ENCODE peak calls at places on chromosomes 3 and 15, in eight cellular contexts. P is prostate gland, I is lower leg skin, Z is astrocyte of the spinal cord, J is ovary, H is neural crest cell, N is endothelial cell, Q is foreskin keratinocyte. W is an unnamed sample.

GRCh38 chr15:68797157-68797556 is 23.5 kb downstream of the ANP32A start:
- DNase-seq in P (no peak), I (no peak), Z (peak), J (no peak), H (no peak), N (no peak), Q (no peak), W (no peak)

GRCh38 chr15:49675051-49675450 is 54.2 kb downstream of the DTWD1 start:
- DNase-seq in P (no peak), I (no peak), Z (peak), J (no peak), H (no peak), N (no peak), Q (peak), W (no peak)

GRCh38 chr3:178353292-178353814 is 182.9 kb upstream of the KCNMB2 start:
- DNase-seq in P (no peak), I (no peak), Z (peak), J (no peak), H (no peak), N (no peak), Q (no peak), W (no peak)

GRCh38 chr3:131349454-131349853 is 32.1 kb upstream of the NUDT16 start:
- DNase-seq in P (no peak), I (no peak), Z (no peak), J (no peak), H (no peak), N (no peak), Q (no peak), W (no peak)

GRCh38 chr3:177050466-177051237 is 146.6 kb downstream of the TBL1XR1 start:
- DNase-seq in P (no peak), I (no peak), Z (peak), J (no peak), H (no peak), N (no peak), Q (peak), W (no peak)

GRCh38 chr3:146503459-146504202 is 34.3 kb upstream of the PLSCR2 start:
- DNase-seq in P (peak), I (no peak), Z (peak), J (no peak), H (no peak), N (no peak), Q (peak), W (no peak)

GRCh38 chr3:175956964-175957363 is 1097.8 kb downstream of the NAALADL2 start:
- DNase-seq in P (no peak), I (no peak), Z (no peak), J (no peak), H (no peak), N (peak), Q (no peak), W (no peak)

GRCh38 chr15:44289352-44289790 is 852 bp downstream of the GOLM2 start:
- DNase-seq in P (no peak), I (peak), Z (peak), J (no peak), H (no peak), N (no peak), Q (no peak), W (no peak)

GRCh38 chr3:153209596-153209995 is 47.6 kb downstream of the RAP2B start:
- DNase-seq in P (no peak), I (no peak), Z (peak), J (no peak), H (no peak), N (peak), Q (peak), W (no peak)

GRCh38 chr15:24957691-24958090 is 2.9 kb downstream of the SNRPN start:
- DNase-seq in P (no peak), I (no peak), Z (no peak), J (no peak), H (no peak), N (no peak), Q (no peak), W (no peak)

GRCh38 chr15:68570974-68571373 is 7.8 kb upstream of the CORO2B start:
- DNase-seq in P (no peak), I (no peak), Z (no peak), J (no peak), H (no peak), N (no peak), Q (no peak), W (no peak)

GRCh38 chr3:138875096-138875753 is 40.5 kb upstream of the PIK3CB start:
- DNase-seq in P (no peak), I (no peak), Z (no peak), J (no peak), H (no peak), N (no peak), Q (no peak), W (no peak)

GRCh38 chr3:149480326-149481017 is 6.0 kb downstream of the TM4SF4 start:
- DNase-seq in P (peak), I (peak), Z (peak), J (peak), H (peak), N (peak), Q (peak), W (peak)

GRCh38 chr3:163335429-163335828 is 1742.9 kb downstream of the SI start:
- DNase-seq in P (no peak), I (no peak), Z (no peak), J (no peak), H (no peak), N (no peak), Q (no peak), W (no peak)

GRCh38 chr3:17027344-17027743 is 142.6 kb downstream of the PLCL2 start:
- DNase-seq in P (no peak), I (no peak), Z (no peak), J (no peak), H (no peak), N (no peak), Q (no peak), W (no peak)

GRCh38 chr3:195897081-195897852 is 11.1 kb downstream of the TNK2 start:
- DNase-seq in P (no peak), I (no peak), Z (peak), J (peak), H (no peak), N (no peak), Q (peak), W (no peak)

GRCh38 chr3:118628704-118629341 is 405.8 kb downstream of the IGSF11 start:
- DNase-seq in P (peak), I (peak), Z (peak), J (peak), H (peak), N (peak), Q (peak), W (peak)

GRCh38 chr15:28935316-28935715 is 49.5 kb downstream of the APBA2 start:
- DNase-seq in P (no peak), I (no peak), Z (no peak), J (no peak), H (peak), N (peak), Q (no peak), W (no peak)

GRCh38 chr3:39592729-39593128 is 125.2 kb downstream of the MOBP start:
- DNase-seq in P (no peak), I (no peak), Z (no peak), J (no peak), H (no peak), N (no peak), Q (no peak), W (no peak)

GRCh38 chr3:157531301-157531660 is 28.1 kb upstream of the VEPH1 start:
- DNase-seq in P (no peak), I (no peak), Z (peak), J (no peak), H (no peak), N (no peak), Q (peak), W (no peak)

GRCh38 chr3:121667333-121667732 is 6.6 kb upstream of the HCLS1 start:
- DNase-seq in P (no peak), I (no peak), Z (no peak), J (no peak), H (no peak), N (no peak), Q (no peak), W (no peak)

GRCh38 chr3:126134219-126134975 is 46.0 kb downstream of the ALDH1L1 start:
- DNase-seq in P (peak), I (peak), Z (peak), J (peak), H (peak), N (peak), Q (no peak), W (peak)

GRCh38 chr3:152331018-152331541 is 62.4 kb downstream of the MBNL1 start:
- DNase-seq in P (no peak), I (no peak), Z (peak), J (peak), H (no peak), N (no peak), Q (peak), W (no peak)

DNA sequence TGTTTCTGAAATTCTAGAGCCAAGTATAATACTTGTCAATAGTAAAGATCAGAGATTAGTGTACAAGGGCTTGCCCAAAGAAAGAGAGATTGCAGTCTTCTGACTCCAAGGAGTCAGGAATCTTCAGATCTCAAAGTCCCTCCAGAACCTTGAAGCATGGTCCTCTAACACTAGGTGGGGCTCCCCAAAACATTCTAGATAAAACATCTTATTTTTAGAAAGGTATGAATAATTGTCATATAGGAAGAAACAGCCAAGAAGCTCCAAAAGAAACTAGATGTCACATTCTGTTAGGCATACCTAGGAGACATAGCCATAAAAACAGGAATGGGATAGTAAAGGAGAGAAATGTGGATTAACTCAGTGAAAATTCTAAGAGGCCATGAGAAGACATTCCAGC is 10.7 kb downstream of the MUC13 start:
- DNase-seq in P (no peak), I (no peak), Z (no peak), J (no peak), H (no peak), N (no peak), Q (no peak), W (no peak)
- TF ChIP-seq CTCF in P (no peak), I (no peak), Z (no peak), J (no peak), H (no peak), N (no peak), Q (peak), W (no peak)

DNA sequence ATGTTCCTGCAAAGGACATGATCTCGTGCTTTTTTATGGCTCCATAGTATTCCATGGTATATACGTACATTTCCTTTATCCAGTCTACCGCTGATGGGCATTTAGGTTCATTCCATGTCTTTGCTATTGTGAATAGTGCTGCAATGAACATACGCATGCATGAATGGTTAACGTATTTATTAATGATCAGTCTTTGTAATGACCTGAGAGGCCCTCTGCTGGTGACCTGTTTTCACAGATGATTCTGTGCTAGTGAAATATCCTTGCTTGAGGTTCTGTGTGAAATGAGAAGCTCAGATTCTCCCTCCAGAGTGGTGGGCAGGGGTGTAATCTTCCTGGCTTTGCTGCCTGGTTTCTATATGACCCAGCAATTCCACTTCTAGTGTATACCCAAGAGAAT is 160.2 kb upstream of the RASGRP1 start:
- DNase-seq in P (no peak), I (no peak), Z (no peak), J (no peak), H (no peak), N (no peak), Q (no peak), W (no peak)
- TF ChIP-seq CTCF in P (no peak), I (no peak), Z (no peak), J (no peak), H (no peak), N (no peak), Q (peak), W (no peak)

GRCh38 chr3:100089802-100090668 is 24.3 kb downstream of the FILIP1L start:
- DNase-seq in P (no peak), I (no peak), Z (peak), J (no peak), H (peak), N (peak), Q (peak), W (no peak)

GRCh38 chr3:100087203-100087602 is 27.1 kb downstream of the FILIP1L start:
- DNase-seq in P (no peak), I (no peak), Z (peak), J (no peak), H (no peak), N (no peak), Q (peak), W (no peak)

GRCh38 chr3:100088735-100089368 is 25.4 kb downstream of the FILIP1L start:
- DNase-seq in P (no peak), I (no peak), Z (no peak), J (no peak), H (no peak), N (no peak), Q (no peak), W (no peak)

GRCh38 chr3:100093826-100094225 is 20.5 kb downstream of the FILIP1L start:
- DNase-seq in P (no peak), I (no peak), Z (no peak), J (no peak), H (no peak), N (no peak), Q (no peak), W (no peak)

GRCh38 chr3:100090669-100091005 is 23.7 kb downstream of the FILIP1L start:
- DNase-seq in P (no peak), I (no peak), Z (no peak), J (no peak), H (no peak), N (no peak), Q (no peak), W (no peak)
- TF ChIP-seq CTCF in P (no peak), I (no peak), Z (no peak), J (no peak), H (no peak), N (peak), Q (no peak), W (no peak)

GRCh38 chr15:52463638-52464037 is 65.0 kb downstream of the MYO5A start:
- DNase-seq in P (no peak), I (no peak), Z (no peak), J (no peak), H (no peak), N (no peak), Q (peak), W (no peak)
- TF ChIP-seq CTCF in P (no peak), I (no peak), Z (peak), J (no peak), H (no peak), N (no peak), Q (peak), W (peak)

DNA sequence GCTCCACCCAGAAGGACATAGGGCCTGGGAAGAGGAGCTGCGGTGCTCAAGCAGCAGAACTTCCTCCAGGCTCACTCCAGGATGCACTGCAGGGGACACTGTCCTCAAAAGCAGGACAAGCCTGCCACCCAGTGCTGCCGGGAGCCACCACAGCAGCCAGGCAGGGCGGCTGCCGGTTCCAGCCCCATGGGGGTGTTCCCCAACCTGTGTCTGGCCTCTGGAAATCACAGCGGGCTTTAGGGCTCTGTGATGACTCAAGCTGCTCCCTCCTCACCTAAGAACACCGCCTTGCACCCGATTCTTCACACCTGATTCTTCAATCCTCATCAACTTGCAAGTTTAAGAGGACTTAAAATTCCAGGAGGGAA is 71.9 kb upstream of the SLC6A11 start:
- DNase-seq in P (no peak), I (no peak), Z (no peak), J (no peak), H (no peak), N (peak), Q (no peak), W (no peak)
- TF ChIP-seq CTCF in P (no peak), I (no peak), Z (peak), J (no peak), H (peak), N (no peak), Q (peak), W (no peak)

W was measured in osteocyte.